ENCODE peak calls at places on chromosomes 12 and 14, in six cellular contexts. A, S, U, G, M and Q are unnamed samples.

GRCh38 chr12:116456683-116457082 is 102.5 kb upstream of the MAP1LC3B2 start:
- DNase-seq in M (peak; percentile 54), G (no peak), U (no peak), S (no peak), A (peak; percentile 38), Q (no peak)

GRCh38 chr14:100737526-100737925 is 10.8 kb downstream of the DLK1 start:
- DNase-seq in S (no peak), M (no peak), U (peak; percentile 60), A (no peak), G (no peak), Q (no peak)

GRCh38 chr12:106358410-106359241 is 1.1 kb downstream of the POLR3B start:
- DNase-seq in U (no peak), A (no peak), S (no peak), M (peak; percentile 86), G (no peak), Q (no peak)

GRCh38 chr14:106694638-106695393 is 1168.4 kb downstream of the TMEM121 start:
- DNase-seq in A (no peak), M (no peak), U (no peak), G (peak; percentile 59), S (no peak), Q (no peak)

GRCh38 chr12:89999699-90000505 is 291.3 kb upstream of the ATP2B1 start:
- DNase-seq in M (peak; percentile 78), G (no peak), S (no peak), U (no peak), A (no peak), Q (no peak)

GRCh38 chr12:87160848-87161601 is 868.2 kb downstream of the C12orf50 start:
- DNase-seq in G (no peak), A (no peak), U (no peak), S (no peak), M (no peak), Q (no peak)

GRCh38 chr14:77529213-77529612 is 30.6 kb upstream of the ISM2 start:
- DNase-seq in G (no peak), U (no peak), M (no peak), A (no peak), S (no peak), Q (no peak)

GRCh38 chr12:108647199-108647935 is 13.7 kb upstream of the SELPLG start:
- DNase-seq in U (peak; percentile 59), M (peak; percentile 54), S (no peak), G (no peak), A (no peak), Q (no peak)

GRCh38 chr12:62724947-62725447 is 210.0 kb downstream of the PPM1H start:
- DNase-seq in G (no peak), S (peak; percentile 74), U (no peak), A (peak; percentile 14), M (peak; percentile 98), Q (no peak)

GRCh38 chr14:49339130-49339529 is 247.1 kb downstream of the RPS29 start:
- DNase-seq in M (no peak), S (no peak), U (no peak), A (no peak), G (no peak), Q (no peak)

GRCh38 chr14:75645051-75645450 is 15.6 kb downstream of the ERG28 start:
- DNase-seq in M (no peak), G (no peak), U (no peak), S (no peak), A (no peak), Q (no peak)

GRCh38 chr12:57614178-57614947 is 3.1 kb downstream of the ARHGEF25 start:
- DNase-seq in A (no peak), U (no peak), S (peak; percentile 41), M (peak; percentile 29), G (peak; percentile 90), Q (no peak)

GRCh38 chr12:40054554-40055226 is 51.2 kb downstream of the SLC2A13 start:
- DNase-seq in G (no peak), M (peak; percentile 86), U (no peak), S (no peak), A (no peak), Q (no peak)

GRCh38 chr14:68784298-68784910 is 8.5 kb downstream of the ZFP36L1 start:
- DNase-seq in U (peak; percentile 86), G (no peak), S (no peak), A (no peak), M (peak; percentile 52), Q (peak; percentile 13)

GRCh38 chr12:93785262-93786010 is 108.3 kb downstream of the CRADD start:
- DNase-seq in M (peak; percentile 93), U (no peak), A (no peak), G (no peak), S (peak; percentile 19), Q (no peak)

GRCh38 chr14:87996276-87996592 is 3.3 kb upstream of the GALC start:
- DNase-seq in M (no peak), G (no peak), U (no peak), S (no peak), A (no peak), Q (no peak)

GRCh38 chr12:130162267-130162666 is at the start of gene FZD10:
- DNase-seq in G (no peak), M (no peak), U (peak; percentile 92), S (peak; percentile 91), A (peak; percentile 52), Q (no peak)

GRCh38 chr12:101828463-101829196 is 2.1 kb downstream of the GNPTAB start:
- DNase-seq in A (no peak), M (no peak), G (no peak), S (no peak), U (peak; percentile 32), Q (no peak)

GRCh38 chr14:63787995-63788946 is 60.4 kb upstream of the SGPP1 start:
- DNase-seq in S (peak; percentile 14), A (no peak), M (no peak), U (no peak), G (no peak), Q (no peak)

GRCh38 chr14:31527087-31527486 is 34.1 kb upstream of the NUBPL start:
- DNase-seq in U (no peak), M (no peak), A (no peak), G (no peak), S (no peak), Q (no peak)

GRCh38 chr14:103057372-103058208 is at the start of gene CDC42BPB:
- DNase-seq in G (peak; percentile 95), U (peak; percentile 96), S (peak; percentile 98), M (peak; percentile 85), A (peak; percentile 96), Q (peak; percentile 88)

GRCh38 chr12:54684636-54685630 is 36.8 kb upstream of the DCD start:
- DNase-seq in S (peak; percentile 56), G (no peak), M (no peak), A (no peak), U (no peak), Q (no peak)

GRCh38 chr12:124569375-124570148 is 2.1 kb upstream of the NCOR2 start:
- DNase-seq in G (no peak), M (no peak), A (no peak), S (no peak), U (no peak), Q (no peak)

GRCh38 chr12:124567035-124567672 is at the start of gene NCOR2:
- DNase-seq in A (peak; percentile 56), U (no peak), G (peak; percentile 84), S (peak; percentile 85), M (no peak), Q (no peak)

GRCh38 chr12:124570810-124571209 is 3.4 kb upstream of the NCOR2 start:
- DNase-seq in U (no peak), G (no peak), A (no peak), S (no peak), M (no peak), Q (no peak)

GRCh38 chr12:124567673-124568373 is 411 bp upstream of the NCOR2 start:
- DNase-seq in A (peak; percentile 89), S (no peak), U (peak; percentile 98), G (peak; percentile 97), M (peak; percentile 97), Q (peak; percentile 88)

DNA sequence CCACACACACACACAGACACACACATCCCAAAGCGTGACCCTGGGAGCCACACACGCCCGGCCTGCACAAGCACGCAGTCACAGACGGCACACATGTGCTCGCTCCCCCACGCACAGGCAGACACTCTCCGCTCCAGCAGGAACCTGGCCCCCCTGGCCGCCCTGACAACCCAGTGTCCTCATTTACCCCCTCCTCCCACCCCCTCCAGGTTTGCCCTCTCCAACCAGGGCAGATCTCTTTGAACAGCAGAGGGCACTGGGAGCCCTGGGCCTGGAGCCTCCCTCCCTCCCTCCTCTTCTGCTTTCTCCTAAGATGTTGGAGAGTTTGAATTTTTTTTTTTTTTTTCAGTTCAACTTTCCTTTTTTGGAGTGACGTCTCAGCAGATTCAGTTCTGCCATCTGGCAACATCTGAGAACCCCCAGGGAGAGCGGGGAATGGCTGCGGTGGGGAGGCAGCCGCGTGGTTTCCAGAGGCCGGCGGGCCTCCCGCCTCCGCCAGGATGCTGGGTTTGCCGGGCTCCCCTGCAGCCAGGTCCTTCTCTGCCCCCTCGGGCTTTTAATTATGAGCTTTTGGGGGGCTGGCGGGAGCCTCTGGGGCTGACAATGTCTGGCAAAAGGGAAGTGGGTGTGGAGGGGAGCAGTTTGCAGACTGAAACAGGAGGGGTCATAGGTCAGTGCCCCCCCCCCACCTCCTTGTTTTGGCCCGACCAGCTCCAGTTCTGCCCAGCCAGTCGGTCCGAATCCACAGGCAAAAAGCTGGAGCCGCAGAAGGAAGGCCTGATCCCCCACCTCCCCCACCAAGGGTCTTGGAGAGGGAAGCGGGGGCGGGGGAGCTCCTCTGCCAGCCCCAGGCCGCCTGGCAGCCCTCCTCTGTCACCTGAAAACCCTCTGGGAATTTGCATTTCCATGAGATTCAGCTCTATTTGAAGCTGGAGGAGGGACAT is 1.3 kb upstream of the NCOR2 start:
- DNase-seq in S (peak; percentile 64), G (peak; percentile 79), A (peak; percentile 27), U (peak; percentile 93), M (peak; percentile 97), Q (no peak)
- TF ChIP-seq CTCF in S (peak; percentile 42), G (peak; percentile 14), A (peak; percentile 49), U (no peak), M (peak; percentile 70), Q (no peak)

GRCh38 chr12:16121953-16122352 is 155.5 kb downstream of the SLC15A5 start:
- DNase-seq in S (peak; percentile 17), U (no peak), G (no peak), M (no peak), A (no peak), Q (no peak)
- TF ChIP-seq CTCF in S (peak; percentile 31), U (no peak), G (no peak), M (no peak), A (no peak), Q (no peak)

GRCh38 chr12:109944975-109945374 is 44.9 kb downstream of the TCHP start:
- DNase-seq in M (peak; percentile 73), S (peak; percentile 89), G (no peak), A (peak; percentile 77), U (no peak), Q (no peak)
- TF ChIP-seq CTCF in M (peak; percentile 19), S (peak; percentile 21), G (no peak), A (no peak), U (no peak), Q (no peak)

GRCh38 chr14:71206766-71207371 is 299.6 kb downstream of the PCNX1 start:
- DNase-seq in M (peak; percentile 85), A (no peak), G (no peak), S (no peak), U (peak; percentile 72), Q (no peak)

GRCh38 chr14:71206123-71206522 is 298.9 kb downstream of the PCNX1 start:
- DNase-seq in M (no peak), G (no peak), A (no peak), U (no peak), S (no peak), Q (no peak)

GRCh38 chr14:71209888-71210287 is 302.6 kb downstream of the PCNX1 start:
- DNase-seq in G (no peak), M (no peak), A (no peak), S (no peak), U (peak; percentile 3), Q (no peak)

GRCh38 chr14:71212093-71212492 is 304.8 kb downstream of the PCNX1 start:
- DNase-seq in M (no peak), U (no peak), G (no peak), A (no peak), S (no peak), Q (no peak)

GRCh38 chr14:71208702-71209357 is 301.6 kb downstream of the PCNX1 start:
- DNase-seq in G (no peak), S (no peak), A (no peak), U (no peak), M (no peak), Q (no peak)
- TF ChIP-seq CTCF in G (no peak), S (peak; percentile 32), A (no peak), U (no peak), M (no peak), Q (no peak)